ENCODE peak calls at places on chromosomes 11 and 22, in ten cellular contexts. C is fibroblast of the aortic adventitia, A is astrocyte of the cerebellum, T is choroid plexus epithelial cell, Q is colonic mucosa, X is SK-N-SH, R is adrenal gland, M is cardiac fibroblast, L is thoracic aorta, V is uterus. W is an unnamed sample.
A peak's percentile ranks its signal among the peaks of the same experiment; 100 is the strongest.

GRCh38 chr11:86291466-86292262 is 10.4 kb upstream of the HIKESHI start:
- DNase-seq in C (peak; percentile 61), A (peak; percentile 23), T (peak; percentile 55), Q (peak; percentile 57), X (peak; percentile 46), R (peak; percentile 43), M (peak; percentile 54), L (no peak), V (peak; percentile 18), W (no peak)

GRCh38 chr11:113202431-113202830 is 112.0 kb upstream of the TTC12 start:
- DNase-seq in C (no peak), A (no peak), T (no peak), Q (no peak), X (no peak), R (no peak), M (no peak), L (no peak), V (no peak), W (no peak)

GRCh38 chr11:58770627-58771457 is 39.1 kb upstream of the GLYAT start:
- DNase-seq in C (peak; percentile 68), A (no peak), T (no peak), Q (no peak), X (no peak), R (no peak), M (no peak), L (no peak), V (no peak), W (no peak)

GRCh38 chr22:41367039-41367679 is 14.6 kb upstream of the TEF start:
- DNase-seq in C (peak; percentile 96), A (peak; percentile 80), T (peak; percentile 99), Q (peak; percentile 96), X (peak; percentile 91), R (peak; percentile 98), M (peak; percentile 99), L (peak; percentile 81), V (peak; percentile 98), W (peak; percentile 56)

GRCh38 chr22:49045276-49045675 is 782.4 kb downstream of the BRD1 start:
- DNase-seq in C (no peak), A (no peak), T (no peak), Q (no peak), X (no peak), R (no peak), M (no peak), L (no peak), V (no peak), W (no peak)

GRCh38 chr11:9755561-9755960 is 91.7 kb downstream of the SWAP70 start:
- DNase-seq in C (peak; percentile 68), A (peak; percentile 91), T (peak; percentile 90), Q (no peak), X (no peak), R (no peak), M (peak; percentile 67), L (no peak), V (no peak), W (peak; percentile 70)

GRCh38 chr11:127042445-127042844 is 41.9 kb upstream of the KIRREL3 start:
- DNase-seq in C (no peak), A (no peak), T (no peak), Q (no peak), X (no peak), R (no peak), M (no peak), L (no peak), V (no peak), W (peak; percentile 59)

GRCh38 chr22:32849501-32849900 is 48.0 kb downstream of the TIMP3 start:
- DNase-seq in C (no peak), A (no peak), T (no peak), Q (no peak), X (no peak), R (no peak), M (no peak), L (no peak), V (no peak), W (no peak)

GRCh38 chr22:39185601-39186012 is 33.1 kb upstream of the CBX7 start:
- DNase-seq in C (peak; percentile 84), A (no peak), T (peak; percentile 46), Q (no peak), X (no peak), R (peak; percentile 72), M (peak; percentile 93), L (no peak), V (no peak), W (no peak)
- TF ChIP-seq CTCF in C (peak; percentile 66), A (no peak), T (peak; percentile 62), Q (no peak), X (no peak), R (peak; percentile 30), M (peak; percentile 51), L (no peak), V (peak; percentile 11), W (no peak)

DNA sequence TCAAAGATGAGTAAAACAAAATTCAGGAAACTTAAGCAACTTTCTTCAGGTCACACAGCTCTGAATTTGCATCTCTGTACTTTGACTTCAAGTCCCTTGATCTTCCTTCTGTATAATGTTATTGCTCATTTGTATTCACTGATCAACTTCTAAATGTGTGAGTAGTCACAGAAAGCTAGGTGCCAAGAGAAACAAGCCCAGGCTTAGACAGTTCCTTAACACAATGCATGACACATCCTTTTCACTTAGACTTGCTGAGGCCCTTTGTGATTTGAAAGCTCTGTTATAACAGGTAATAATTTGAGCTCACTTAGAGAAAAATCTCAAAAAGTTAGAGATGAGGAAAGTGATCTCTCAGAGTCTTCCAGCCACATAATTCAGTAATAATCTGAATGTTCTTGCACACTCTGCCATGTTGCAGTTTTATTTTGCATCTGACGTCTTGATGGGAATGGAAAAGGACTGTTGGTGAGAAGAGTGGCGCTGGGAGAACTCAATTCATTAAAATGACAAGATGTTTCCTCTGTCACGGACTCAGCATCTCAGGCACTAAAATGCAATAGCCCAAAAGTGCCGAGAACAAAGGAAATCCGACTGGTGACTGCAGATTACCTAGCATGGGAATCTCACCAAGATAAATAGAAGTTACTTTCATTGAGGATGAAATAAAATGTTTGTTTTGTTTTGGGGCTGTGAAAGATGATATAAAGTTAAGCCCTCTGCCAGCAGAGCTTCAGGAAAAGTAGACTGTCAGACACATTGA is 665.3 kb downstream of the OPCML start:
- DNase-seq in C (no peak), A (peak; percentile 34), T (peak; percentile 18), Q (no peak), X (no peak), R (no peak), M (no peak), L (no peak), V (no peak), W (no peak)
- H3K4me3 ChIP-seq in C (no peak overlapping the region), A (no peak overlapping the region), T (no peak overlapping the region), Q (no peak overlapping the region), X (no peak overlapping the region), R (no peak overlapping the region), M (no peak overlapping the region), L (no peak overlapping the region), V (no peak overlapping the region), W (no peak overlapping the region)

DNA sequence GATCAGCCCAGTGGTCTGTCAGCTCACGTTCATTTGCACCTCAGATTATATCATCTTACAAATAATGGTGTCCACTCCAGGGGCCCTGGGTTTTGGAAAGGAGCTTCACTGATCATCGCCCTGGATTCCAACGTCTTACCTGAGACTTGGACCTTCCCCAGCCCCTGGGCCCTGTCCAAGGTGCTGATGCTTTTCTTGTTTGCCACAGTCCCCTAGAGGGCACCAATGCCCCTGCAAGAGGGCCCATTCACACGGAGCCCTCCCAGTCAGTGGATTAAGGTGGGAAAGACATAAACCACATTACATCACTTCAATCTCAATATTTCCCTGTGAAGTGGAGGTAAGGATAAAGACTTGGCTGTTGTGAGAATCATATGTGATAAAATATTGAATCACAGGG is 167.2 kb downstream of the BUD13 start:
- DNase-seq in C (peak; percentile 3), A (no peak), T (peak; percentile 11), Q (peak; percentile 46), X (no peak), R (peak; percentile 22), M (peak; percentile 27), L (no peak), V (no peak), W (no peak)
- TF ChIP-seq CTCF in C (peak; percentile 35), A (peak; percentile 53), T (peak; percentile 33), Q (no peak), X (peak; percentile 49), R (peak; percentile 20), M (peak; percentile 38), L (no peak), V (no peak), W (peak; percentile 38)

GRCh38 chr11:460331-461199 is 10.5 kb downstream of the PTDSS2 start:
- DNase-seq in C (peak; percentile 91), A (no peak), T (peak; percentile 20), Q (no peak), X (no peak), R (peak; percentile 72), M (peak; percentile 89), L (no peak), V (no peak), W (no peak)
- H3K4me3 ChIP-seq in C (peak overlapping the region; percentile 59), A (no peak overlapping the region), T (no peak overlapping the region), Q (no peak overlapping the region), X (no peak overlapping the region), R (no peak overlapping the region), M (peak overlapping the region; percentile 46), L (no peak overlapping the region), V (no peak overlapping the region), W (no peak overlapping the region)

DNA sequence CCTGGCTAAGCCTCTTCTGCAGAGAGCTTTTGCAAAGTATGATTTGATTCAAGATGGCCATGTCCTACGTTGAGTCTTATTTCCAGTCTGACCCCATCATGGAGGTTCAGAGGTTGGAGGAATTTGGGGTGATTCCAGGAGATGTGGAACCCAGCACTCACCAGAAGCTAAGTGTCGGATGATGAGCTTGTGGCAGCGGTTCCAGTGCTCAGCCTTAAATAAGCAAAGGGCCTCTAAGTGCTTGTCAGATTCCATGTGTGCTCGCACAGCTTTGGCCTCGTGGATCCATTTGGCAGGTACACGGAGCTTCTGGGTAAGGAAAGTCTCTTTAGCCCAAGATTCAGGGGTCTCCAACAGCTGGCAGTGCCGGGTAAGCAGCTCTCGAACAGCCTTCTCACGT is 11.9 kb upstream of the CHRNA10 start:
- DNase-seq in C (no peak), A (no peak), T (no peak), Q (no peak), X (no peak), R (no peak), M (no peak), L (no peak), V (no peak), W (no peak)
- TF ChIP-seq CTCF in C (no peak), A (no peak), T (peak; percentile 32), Q (no peak), X (no peak), R (no peak), M (no peak), L (no peak), V (no peak), W (no peak)

GRCh38 chr11:47376543-47377371 is 1.6 kb downstream of the SPI1 start:
- DNase-seq in C (no peak), A (no peak), T (no peak), Q (no peak), X (peak; percentile 27), R (no peak), M (no peak), L (no peak), V (no peak), W (no peak)
- H3K4me3 ChIP-seq in C (no peak overlapping the region), A (no peak overlapping the region), T (no peak overlapping the region), Q (peak overlapping the region; percentile 30), X (no peak overlapping the region), R (no peak overlapping the region), M (no peak overlapping the region), L (peak overlapping the region; percentile 67), V (no peak overlapping the region), W (no peak overlapping the region)

GRCh38 chr22:47586038-47586437 is 823.6 kb downstream of the TBC1D22A start:
- DNase-seq in C (no peak), A (no peak), T (no peak), Q (no peak), X (no peak), R (no peak), M (no peak), L (no peak), V (no peak), W (no peak)
- TF ChIP-seq CTCF in C (no peak), A (no peak), T (no peak), Q (no peak), X (no peak), R (no peak), M (no peak), L (no peak), V (no peak), W (no peak)

GRCh38 chr11:123006860-123007542 is 25.4 kb upstream of the BSX start:
- DNase-seq in C (no peak), A (no peak), T (no peak), Q (no peak), X (no peak), R (no peak), M (no peak), L (no peak), V (no peak), W (no peak)
- H3K4me3 ChIP-seq in C (no peak overlapping the region), A (no peak overlapping the region), T (no peak overlapping the region), Q (no peak overlapping the region), X (no peak overlapping the region), R (no peak overlapping the region), M (no peak overlapping the region), L (no peak overlapping the region), V (no peak overlapping the region), W (no peak overlapping the region)

W was measured in AG04449.